ENCODE peak calls at places on chromosomes 12 and 14, in five cellular contexts. S, Z, X, U and I are unnamed samples.

GRCh38 chr12:104384141-104384880 is 72.4 kb upstream of the CHST11 start:
- DNase-seq in S (no peak), Z (no peak), U (no peak), X (no peak), I (no peak)

GRCh38 chr12:68175566-68176033 is 16.1 kb upstream of the IFNG start:
- DNase-seq in U (no peak), X (peak), Z (no peak), S (no peak), I (no peak)

GRCh38 chr14:67464377-67464776 is 24.1 kb downstream of the TMEM229B start:
- DNase-seq in Z (no peak), U (no peak), S (no peak), X (no peak), I (no peak)

GRCh38 chr12:110022980-110023633 is 23.9 kb downstream of the ANKRD13A start:
- DNase-seq in S (no peak), Z (peak), U (no peak), X (no peak), I (no peak)

GRCh38 chr12:75766263-75767160 is 255.1 kb upstream of the KRR1 start:
- DNase-seq in U (no peak), X (no peak), Z (no peak), S (no peak), I (no peak)

GRCh38 chr12:68780731-68781130 is 27.2 kb upstream of the MDM2 start:
- DNase-seq in U (no peak), S (no peak), Z (no peak), X (no peak), I (no peak)

GRCh38 chr14:81441626-81442134 is 41.6 kb upstream of the STON2 start:
- DNase-seq in U (no peak), Z (no peak), S (no peak), X (no peak), I (no peak)

GRCh38 chr14:33280646-33281045 is 342.0 kb downstream of the NPAS3 start:
- DNase-seq in S (no peak), Z (peak), X (no peak), U (no peak), I (no peak)

GRCh38 chr12:85733441-85733840 is 102.8 kb downstream of the RASSF9 start:
- DNase-seq in Z (peak), U (no peak), S (no peak), X (no peak), I (no peak)

GRCh38 chr12:122929812-122930211 is 33.9 kb upstream of the VPS37B start:
- DNase-seq in S (no peak), U (no peak), X (no peak), Z (no peak), I (no peak)

GRCh38 chr12:79016181-79016580 is 151.6 kb downstream of the SYT1 start:
- DNase-seq in S (peak), X (no peak), U (no peak), Z (no peak), I (no peak)

GRCh38 chr14:54882521-54882920 is 20.1 kb downstream of the GCH1 start:
- DNase-seq in Z (no peak), U (no peak), S (no peak), X (no peak), I (no peak)

GRCh38 chr14:44462372-44462771 is 44.7 kb downstream of the FSCB start:
- DNase-seq in U (no peak), X (no peak), Z (no peak), S (peak), I (no peak)

GRCh38 chr14:49995162-49995561 is 102.3 kb downstream of the ARF6 start:
- DNase-seq in S (no peak), Z (peak), X (no peak), U (no peak), I (no peak)